ENCODE peak calls at places on chromosomes 7 and 10, in four cellular contexts. P, O, Q and H are unnamed samples.

GRCh38 chr7:155665957-155666287 is 21.5 kb downstream of the RBM33 start:
- DNase-seq in Q (no peak), O (peak; percentile 83), P (no peak), H (peak; percentile 49)

GRCh38 chr10:59561397-59562121 is 148.1 kb downstream of the SLC16A9 start:
- DNase-seq in P (no peak), Q (no peak), O (peak; percentile 17), H (no peak)

GRCh38 chr7:134212576-134213546 is 85.7 kb downstream of the LRGUK start:
- DNase-seq in P (no peak), O (no peak), Q (no peak), H (peak; percentile 11)

GRCh38 chr10:29204119-29204518 is 84.8 kb upstream of the LYZL1 start:
- DNase-seq in Q (no peak), P (no peak), O (no peak), H (no peak)

GRCh38 chr10:63724922-63725321 is 203.7 kb downstream of the REEP3 start:
- DNase-seq in Q (no peak), P (no peak), O (no peak), H (no peak)

GRCh38 chr10:43892062-43892765 is 243.5 kb upstream of the ZNF32 start:
- DNase-seq in P (no peak), O (peak; percentile 22), Q (no peak), H (no peak)

GRCh38 chr10:3028444-3028843 is 38.9 kb upstream of the PFKP start:
- DNase-seq in P (no peak), O (no peak), Q (no peak), H (no peak)

GRCh38 chr10:85900060-85900459 is 466.5 kb downstream of the GRID1 start:
- DNase-seq in P (no peak), O (no peak), Q (no peak), H (no peak)

GRCh38 chr7:151692721-151693120 is 173.0 kb upstream of the RHEB start:
- DNase-seq in P (no peak), O (no peak), Q (no peak), H (no peak)

GRCh38 chr7:20535541-20535940 is 79.9 kb upstream of the ABCB5 start:
- DNase-seq in Q (no peak), O (no peak), P (no peak), H (no peak)

GRCh38 chr7:40199076-40199802 is 64.4 kb downstream of the SUGCT start:
- DNase-seq in P (no peak), Q (no peak), O (peak; percentile 34), H (peak; percentile 16)

GRCh38 chr10:114962441-114962840 is 24.4 kb downstream of the TRUB1 start:
- DNase-seq in Q (no peak), P (no peak), O (peak; percentile 36), H (no peak)

GRCh38 chr7:47536705-47537611 is 45.0 kb downstream of the TNS3 start:
- DNase-seq in O (no peak), Q (no peak), P (no peak), H (peak; percentile 37)

GRCh38 chr7:56105508-56105907 is 768 bp downstream of the CHCHD2 start:
- DNase-seq in O (peak; percentile 64), P (no peak), Q (no peak), H (peak; percentile 57)

GRCh38 chr10:71920540-71921318 is 43.5 kb upstream of the CHST3 start:
- DNase-seq in Q (no peak), O (peak; percentile 73), P (no peak), H (no peak)

GRCh38 chr10:33333260-33334169 is 952 bp downstream of the NRP1 start:
- DNase-seq in Q (no peak), O (peak; percentile 65), P (no peak), H (no peak)

GRCh38 chr7:38506756-38507155 is 124.4 kb downstream of the AMPH start:
- DNase-seq in P (no peak), Q (no peak), O (no peak), H (no peak)

GRCh38 chr7:30180718-30181117 is 45.9 kb downstream of the MTURN start:
- DNase-seq in P (no peak), O (no peak), Q (no peak), H (no peak)

GRCh38 chr7:80848841-80849240 is 70.0 kb downstream of the SEMA3C start:
- DNase-seq in Q (no peak), P (no peak), O (no peak), H (no peak)

GRCh38 chr7:24756989-24757798 is at the start of gene GSDME:
- DNase-seq in P (peak; percentile 80), O (peak; percentile 70), Q (no peak), H (peak; percentile 26)

GRCh38 chr7:74344128-74344496 is 54.9 kb downstream of the CLIP2 start:
- DNase-seq in Q (no peak), O (no peak), P (no peak), H (no peak)

GRCh38 chr7:145212050-145212449 is 376.2 kb upstream of the TPK1 start:
- DNase-seq in Q (no peak), P (no peak), O (no peak), H (no peak)

GRCh38 chr10:12081470-12081869 is 12.7 kb downstream of the DHTKD1 start:
- DNase-seq in O (no peak), Q (no peak), P (no peak), H (no peak)

GRCh38 chr7:47690902-47691558 is 109.1 kb upstream of the TNS3 start:
- DNase-seq in Q (no peak), P (no peak), O (no peak), H (peak; percentile 48)

GRCh38 chr10:99329238-99329890 is at the start of gene CNNM1:
- DNase-seq in Q (no peak), P (peak; percentile 59), O (peak; percentile 23), H (no peak)

GRCh38 chr7:157132796-157133195 is 5.9 kb upstream of the UBE3C start:
- DNase-seq in P (no peak), Q (no peak), O (no peak), H (no peak)

GRCh38 chr7:16668049-16668858 is 22.3 kb downstream of the BZW2 start:
- DNase-seq in P (no peak), Q (no peak), O (peak; percentile 99), H (peak; percentile 95)

GRCh38 chr7:25619963-25620799 is 391.9 kb upstream of the NPVF start:
- DNase-seq in P (no peak), O (no peak), Q (peak; percentile 56), H (no peak)

GRCh38 chr7:92354214-92354613 is 93.1 kb upstream of the GATAD1 start:
- DNase-seq in O (no peak), Q (no peak), P (no peak), H (no peak)

GRCh38 chr10:56905051-56905450 is 544.0 kb upstream of the ZWINT start:
- DNase-seq in P (no peak), Q (no peak), O (no peak), H (no peak)

GRCh38 chr10:133028956-133029355 is 58.8 kb upstream of the ADGRA1 start:
- DNase-seq in P (no peak), O (no peak), Q (no peak), H (no peak)

GRCh38 chr10:89563861-89564478 is 28.6 kb upstream of the SLC16A12 start:
- DNase-seq in Q (no peak), P (no peak), O (peak; percentile 48), H (no peak)

GRCh38 chr7:19969859-19970493 is 196.6 kb upstream of the TMEM196 start:
- DNase-seq in P (no peak), Q (no peak), O (no peak), H (no peak)

GRCh38 chr7:114889646-114890285 is 32.1 kb upstream of the MDFIC start:
- DNase-seq in O (peak; percentile 91), Q (no peak), P (no peak), H (peak; percentile 89)

GRCh38 chr7:40716052-40716451 is 581.2 kb downstream of the SUGCT start:
- DNase-seq in O (no peak), P (no peak), Q (no peak), H (no peak)

GRCh38 chr7:84535584-84536255 is 341.1 kb upstream of the SEMA3A start:
- DNase-seq in Q (no peak), P (no peak), O (no peak), H (no peak)

GRCh38 chr10:58698777-58699356 is 186.2 kb downstream of the BICC1 start:
- DNase-seq in O (no peak), Q (no peak), P (no peak), H (no peak)

DNA sequence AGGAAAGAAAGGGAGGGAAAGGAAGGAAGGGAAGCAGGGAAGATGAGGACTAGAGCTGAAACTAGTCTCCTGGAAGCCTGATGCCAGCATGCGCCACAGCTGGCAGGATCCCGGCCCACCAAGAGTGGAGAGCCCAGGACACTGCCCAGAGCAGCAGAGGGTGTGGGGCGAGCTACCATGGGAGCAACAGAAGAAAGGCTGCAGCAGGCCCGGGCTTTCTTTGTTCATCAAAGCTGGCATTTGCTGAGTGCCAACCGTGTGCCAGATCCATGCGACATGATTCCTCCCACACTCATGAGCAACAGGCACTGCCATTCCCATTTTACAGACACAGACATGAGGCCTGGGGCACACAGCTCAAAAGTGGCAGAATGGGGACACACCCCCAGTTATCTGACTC is 68.9 kb downstream of the FAM53B start:
- DNase-seq in O (no peak), P (no peak), Q (no peak), H (no peak)
- H3K4me3 ChIP-seq in O (no peak overlapping the region), P (no peak overlapping the region), Q (no peak overlapping the region), H (no peak overlapping the region)

GRCh38 chr10:5442056-5442989 is 30.0 kb downstream of the NET1 start:
- DNase-seq in P (peak; percentile 24), O (peak; percentile 53), Q (no peak), H (no peak)
- TF ChIP-seq CTCF in P (peak; percentile 57), O (peak; percentile 70), Q (peak; percentile 96), H (peak; percentile 73)

GRCh38 chr7:106979551-106980357 is 64.8 kb upstream of the PRKAR2B start:
- DNase-seq in O (no peak), Q (no peak), P (no peak), H (no peak)

GRCh38 chr7:106982415-106982814 is 62.1 kb upstream of the PRKAR2B start:
- DNase-seq in O (no peak), P (no peak), Q (no peak), H (no peak)

GRCh38 chr7:106984034-106984433 is 60.5 kb upstream of the PRKAR2B start:
- DNase-seq in O (no peak), P (no peak), Q (no peak), H (no peak)

GRCh38 chr7:106978425-106979386 is 65.8 kb upstream of the PRKAR2B start:
- DNase-seq in P (no peak), Q (no peak), O (no peak), H (no peak)

DNA sequence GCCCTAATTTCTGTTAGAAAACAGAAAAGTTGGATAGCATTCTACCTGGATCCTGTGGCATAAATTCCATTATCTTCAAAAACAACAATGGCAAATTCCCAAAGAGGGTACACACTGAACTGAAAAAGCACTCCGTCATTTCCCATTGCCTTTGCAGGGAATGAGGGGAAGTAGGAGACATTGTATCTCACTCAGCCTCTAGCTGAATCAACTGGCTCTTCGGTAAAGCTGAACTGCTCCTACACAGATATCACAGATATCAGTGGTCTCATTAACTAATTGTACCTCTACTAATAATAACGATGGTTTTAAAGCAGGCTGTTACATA is 64.2 kb upstream of the PRKAR2B start:
- DNase-seq in Q (no peak), P (no peak), O (no peak), H (no peak)
- H3K27me3 ChIP-seq in Q (no peaks in the 10 kb centered on the region), P (no peaks in the 10 kb centered on the region), O (no peaks in the 10 kb centered on the region), H (peaks cover 3% of the 10 kb centered on the region)

DNA sequence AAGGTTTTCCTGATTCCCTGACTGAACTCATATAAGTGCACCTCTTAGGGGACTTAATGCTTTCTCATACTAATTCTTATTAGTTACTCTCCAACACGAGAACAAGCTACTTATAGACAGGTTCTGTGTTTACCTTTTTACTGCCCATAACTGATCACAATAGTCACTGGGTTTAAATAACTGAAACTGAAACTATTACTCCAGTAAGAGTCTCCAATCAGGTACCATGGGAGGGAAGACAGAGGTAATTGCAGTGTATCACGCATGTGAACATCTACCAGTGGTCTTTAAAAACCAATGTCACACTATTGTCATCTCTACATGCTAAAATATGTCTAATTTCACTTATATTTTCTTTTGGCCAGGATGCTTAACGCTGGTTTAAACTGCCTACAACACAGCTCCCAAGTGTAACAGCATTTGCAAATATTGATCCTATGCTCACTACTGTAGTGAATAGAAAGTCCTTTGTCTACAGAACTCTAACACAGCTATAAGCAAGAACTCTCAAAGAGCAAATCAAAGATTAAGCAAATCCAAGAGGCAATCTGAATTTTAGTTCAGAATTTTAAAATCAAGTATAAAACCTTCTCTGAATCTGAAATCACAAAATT is 3.6 kb downstream of the GDI2 start:
- DNase-seq in Q (peak; percentile 1), O (no peak), P (no peak), H (no peak)
- H3K4me3 ChIP-seq in Q (no peak overlapping the region), O (peak overlapping the region; percentile 2), P (peak overlapping the region; percentile 38), H (peak overlapping the region; percentile 29)